ENCODE peak calls at places on chromosome 6, in six cellular contexts. J is iPS-NIHi11; N is nephron progenitor cell; G is A172; Q is A549; C is stimulated activated CD4-positive, alpha-beta T cell treated with anti-CD3 and anti-CD28 coated beads, Interleukin-4, amount 100 ng/mL, for 4 hours. B is an unnamed sample.

GRCh38 chr6:154543638-154544037 is 33.2 kb upstream of the CNKSR3 start:
- DNase-seq in Q (no peak), C (no peak), N (no peak), J (no peak), G (no peak), B (no peak)

GRCh38 chr6:145643760-145644159 is 91.6 kb downstream of the EPM2A start:
- DNase-seq in G (no peak), C (no peak), J (no peak), N (no peak), Q (no peak), B (no peak)

GRCh38 chr6:100808638-100809275 is 72.4 kb downstream of the ASCC3 start:
- DNase-seq in N (no peak), J (no peak), C (no peak), Q (no peak), G (no peak), B (no peak)

GRCh38 chr6:138600261-138600660 is 101.0 kb upstream of the NHSL1 start:
- DNase-seq in C (no peak), G (no peak), J (no peak), Q (no peak), N (no peak), B (no peak)

GRCh38 chr6:141415896-141416295 is 716.8 kb upstream of the GJE1 start:
- DNase-seq in Q (no peak), G (no peak), J (no peak), C (no peak), N (no peak), B (no peak)

GRCh38 chr6:4781426-4781825 is 5.2 kb downstream of the CDYL start:
- DNase-seq in C (no peak), G (no peak), N (no peak), J (no peak), Q (no peak), B (no peak)

GRCh38 chr6:69390125-69390524 is 406.7 kb downstream of the LMBRD1 start:
- DNase-seq in J (no peak), N (no peak), C (no peak), Q (no peak), G (no peak), B (no peak)

GRCh38 chr6:13643125-13643524 is 28.0 kb downstream of the NOL7 start:
- DNase-seq in C (no peak), N (no peak), Q (no peak), J (no peak), G (no peak), B (no peak)

GRCh38 chr6:169618526-169619490 is 83.0 kb downstream of the WDR27 start:
- DNase-seq in Q (no peak), G (peak; percentile 48), J (peak; percentile 44), C (no peak), N (no peak), B (no peak)

GRCh38 chr6:13303668-13304017 is 24.7 kb downstream of the TBC1D7 start:
- DNase-seq in C (no peak), Q (no peak), J (no peak), N (no peak), G (peak; percentile 59), B (no peak)

B was measured in mesenteric fat pad.